ENCODE peak calls at places on chromosomes 6 and 20, in six cellular contexts. A is iPS-NIHi11; J is neural crest cell; G is dermis blood vessel endothelial cell; K is CD4-positive, alpha-beta T cell; X is hippocampal formation. H is an unnamed sample.

GRCh38 chr6:140979642-140980091 is 1153.1 kb upstream of the GJE1 start:
- DNase-seq in A (no peak), J (no peak), G (peak), K (no peak), X (no peak), H (no peak)

GRCh38 chr6:114580882-114581281 is 238.1 kb upstream of the HS3ST5 start:
- DNase-seq in A (no peak), J (no peak), G (no peak), K (no peak), X (no peak), H (no peak)

GRCh38 chr20:21100590-21101452 is 5.3 kb downstream of the LINC00237 start:
- DNase-seq in A (peak), J (peak), G (peak), K (no peak), X (peak), H (no peak)

GRCh38 chr20:33796263-33796906 is 14.8 kb upstream of the CHMP4B start:
- DNase-seq in A (peak), J (no peak), G (no peak), K (no peak), X (no peak), H (peak)

GRCh38 chr6:52641388-52641787 is 29.5 kb upstream of the TMEM14A start:
- DNase-seq in A (no peak), J (no peak), G (no peak), K (no peak), X (no peak), H (no peak)

GRCh38 chr20:4491643-4492042 is 230.1 kb upstream of the PRND start:
- DNase-seq in A (no peak), J (no peak), G (no peak), K (no peak), X (no peak), H (no peak)

GRCh38 chr6:56764081-56764566 is 121.4 kb upstream of the DST start:
- DNase-seq in A (peak), J (no peak), G (peak), K (no peak), X (peak), H (peak)

GRCh38 chr6:159577564-159577963 is 115.5 kb downstream of the SOD2 start:
- DNase-seq in A (no peak), J (no peak), G (no peak), K (no peak), X (no peak), H (no peak)

GRCh38 chr20:3981132-3981452 is 34.3 kb downstream of the RNF24 start:
- DNase-seq in A (no peak), J (no peak), G (no peak), K (no peak), X (no peak), H (no peak)

GRCh38 chr6:22621701-22622100 is 52.3 kb downstream of the HDGFL1 start:
- DNase-seq in A (no peak), J (no peak), G (peak), K (no peak), X (no peak), H (no peak)

GRCh38 chr20:57514273-57514751 is 10.6 kb downstream of the CTCFL start:
- DNase-seq in A (peak), J (peak), G (peak), K (no peak), X (peak), H (peak)

GRCh38 chr6:41964201-41964887 is 22.7 kb upstream of the CCND3 start:
- DNase-seq in A (no peak), J (no peak), G (no peak), K (no peak), X (no peak), H (no peak)

GRCh38 chr6:162379762-162380409 is 347.7 kb downstream of the PRKN start:
- DNase-seq in A (no peak), J (no peak), G (no peak), K (no peak), X (no peak), H (no peak)

GRCh38 chr20:35359335-35359997 is 52.3 kb downstream of the UQCC1 start:
- DNase-seq in A (no peak), J (no peak), G (no peak), K (no peak), X (no peak), H (no peak)

GRCh38 chr20:58431134-58431533 is 42.1 kb downstream of the VAPB start:
- DNase-seq in A (no peak), J (no peak), G (no peak), K (no peak), X (no peak), H (no peak)

GRCh38 chr20:17568972-17569471 is 853 bp upstream of the DSTN start:
- DNase-seq in A (peak), J (peak), G (peak), K (no peak), X (no peak), H (peak)

GRCh38 chr20:9458075-9458818 is 56.1 kb upstream of the LAMP5 start:
- DNase-seq in A (peak), J (no peak), G (peak), K (no peak), X (no peak), H (peak)

GRCh38 chr20:11807070-11807741 is 110.5 kb upstream of the BTBD3 start:
- DNase-seq in A (no peak), J (no peak), G (peak), K (no peak), X (no peak), H (no peak)

GRCh38 chr6:105596284-105596755 is 193.4 kb upstream of the PREP start:
- DNase-seq in A (no peak), J (no peak), G (peak), K (no peak), X (no peak), H (no peak)

GRCh38 chr6:137080711-137081110 is 35.9 kb upstream of the IL20RA start:
- DNase-seq in A (no peak), J (no peak), G (no peak), K (no peak), X (no peak), H (no peak)

GRCh38 chr6:18307006-18307405 is 42.7 kb upstream of the DEK start:
- DNase-seq in A (peak), J (no peak), G (no peak), K (no peak), X (no peak), H (no peak)

GRCh38 chr6:12075067-12075563 is 63.0 kb downstream of the HIVEP1 start:
- DNase-seq in A (no peak), J (no peak), G (peak), K (no peak), X (no peak), H (no peak)

GRCh38 chr6:43175676-43176422 is 4.8 kb downstream of the SRF start:
- DNase-seq in A (no peak), J (no peak), G (no peak), K (no peak), X (no peak), H (no peak)

GRCh38 chr6:150560004-150560883 is 39.4 kb upstream of the PLEKHG1 start:
- DNase-seq in A (no peak), J (no peak), G (no peak), K (no peak), X (no peak), H (no peak)

GRCh38 chr6:126753616-126754015 is 364.9 kb upstream of the RSPO3 start:
- DNase-seq in A (no peak), J (no peak), G (no peak), K (no peak), X (no peak), H (no peak)

GRCh38 chr6:32970413-32971244 is 2.2 kb downstream of the BRD2 start:
- DNase-seq in A (peak), J (peak), G (peak), K (peak), X (peak), H (peak)

GRCh38 chr6:138240476-138241245 is 22.4 kb upstream of the PBOV1 start:
- DNase-seq in A (no peak), J (no peak), G (peak), K (no peak), X (no peak), H (no peak)

GRCh38 chr6:28710466-28711191 is 184.9 kb downstream of the GPX5 start:
- DNase-seq in A (peak), J (no peak), G (peak), K (no peak), X (no peak), H (no peak)

GRCh38 chr6:150256618-150257272 is 112.1 kb upstream of the IYD start:
- DNase-seq in A (no peak), J (no peak), G (no peak), K (no peak), X (no peak), H (no peak)